ENCODE peak calls at places on chromosomes 5 and 9, in five cellular contexts. O, D, E, M and L are unnamed samples.

GRCh38 chr5:111494350-111494999 is 17.9 kb downstream of the STARD4 start:
- DNase-seq in O (no peak), D (no peak), E (no peak), M (no peak), L (no peak)

GRCh38 chr5:52956915-52957747 is 32.0 kb upstream of the ITGA2 start:
- DNase-seq in O (no peak), D (no peak), E (no peak), M (no peak), L (no peak)

GRCh38 chr5:126965061-126965475 is 65.3 kb downstream of the MARCHF3 start:
- DNase-seq in O (no peak), D (no peak), E (no peak), M (no peak), L (no peak)

GRCh38 chr9:127446720-127447415 is 4.3 kb downstream of the RPL12 start:
- DNase-seq in O (no peak), D (no peak), E (no peak), M (no peak), L (no peak)

GRCh38 chr9:107653263-107653821 is 163.8 kb upstream of the KLF4 start:
- DNase-seq in O (no peak), D (no peak), E (no peak), M (no peak), L (no peak)

GRCh38 chr5:116371935-116372334 is 202.7 kb downstream of the SEMA6A start:
- DNase-seq in O (no peak), D (no peak), E (no peak), M (no peak), L (no peak)

GRCh38 chr9:36946653-36947052 is 87.4 kb downstream of the PAX5 start:
- DNase-seq in O (no peak), D (no peak), E (no peak), M (peak; percentile 35), L (no peak)

GRCh38 chr5:407801-408268 is 35.1 kb upstream of the EXOC3 start:
- DNase-seq in O (no peak), D (no peak), E (no peak), M (no peak), L (no peak)

GRCh38 chr9:116550728-116551436 is 136.2 kb upstream of the TRIM32 start:
- DNase-seq in O (no peak), D (no peak), E (no peak), M (no peak), L (no peak)

GRCh38 chr5:138330813-138331448 is 673 bp downstream of the CDC25C start:
- DNase-seq in O (no peak), D (no peak), E (no peak), M (no peak), L (no peak)

GRCh38 chr5:132787076-132787475 is 10.0 kb upstream of the SEPTIN8 start:
- DNase-seq in O (no peak), D (no peak), E (no peak), M (no peak), L (no peak)

GRCh38 chr5:158382473-158382872 is 523.5 kb upstream of the CLINT1 start:
- DNase-seq in O (no peak), D (peak; percentile 17), E (peak; percentile 14), M (peak; percentile 81), L (no peak)

GRCh38 chr9:35616681-35617459 is 1.3 kb downstream of the CD72 start:
- DNase-seq in O (peak; percentile 56), D (peak; percentile 53), E (peak; percentile 60), M (peak; percentile 76), L (peak; percentile 70)

GRCh38 chr9:122265265-122265900 is 701 bp downstream of the MRRF start:
- DNase-seq in O (peak; percentile 42), D (no peak), E (no peak), M (no peak), L (peak; percentile 49)

GRCh38 chr5:159184858-159185381 is 24.4 kb downstream of the RNF145 start:
- DNase-seq in O (no peak), D (no peak), E (no peak), M (peak; percentile 52), L (no peak)

GRCh38 chr5:129960831-129961230 is 56.6 kb downstream of the CHSY3 start:
- DNase-seq in O (no peak), D (no peak), E (no peak), M (no peak), L (no peak)

GRCh38 chr9:107751522-107752235 is 262.1 kb upstream of the KLF4 start:
- DNase-seq in O (no peak), D (no peak), E (no peak), M (no peak), L (no peak)

GRCh38 chr5:116058346-116058936 is 26.2 kb downstream of the ARL14EPL start:
- DNase-seq in O (no peak), D (no peak), E (no peak), M (no peak), L (no peak)

GRCh38 chr5:129440424-129440823 is 19.7 kb upstream of the ADAMTS19 start:
- DNase-seq in O (no peak), D (peak; percentile 74), E (no peak), M (no peak), L (no peak)

GRCh38 chr9:19488721-19489120 is 79.9 kb downstream of the ACER2 start:
- DNase-seq in O (no peak), D (no peak), E (no peak), M (no peak), L (no peak)

GRCh38 chr5:138668451-138668850 is 84.8 kb upstream of the CTNNA1 start:
- DNase-seq in O (peak; percentile 58), D (no peak), E (peak; percentile 58), M (no peak), L (no peak)

GRCh38 chr5:175589714-175590113 is 68.2 kb upstream of the HRH2 start:
- DNase-seq in O (no peak), D (no peak), E (no peak), M (no peak), L (no peak)

GRCh38 chr9:125370786-125371185 is 109.2 kb downstream of the GAPVD1 start:
- DNase-seq in O (no peak), D (no peak), E (no peak), M (no peak), L (no peak)

GRCh38 chr9:84397151-84397728 is 56.7 kb upstream of the SLC28A3 start:
- DNase-seq in O (peak; percentile 50), D (peak; percentile 71), E (peak; percentile 46), M (peak; percentile 91), L (peak; percentile 68)

GRCh38 chr5:71988808-71989207 is 118.5 kb upstream of the MAP1B start:
- DNase-seq in O (no peak), D (no peak), E (no peak), M (no peak), L (no peak)

GRCh38 chr5:123700624-123701023 is 188.6 kb downstream of the CSNK1G3 start:
- DNase-seq in O (no peak), D (no peak), E (no peak), M (no peak), L (no peak)

GRCh38 chr9:138006576-138007233 is 129.1 kb downstream of the CACNA1B start:
- DNase-seq in O (no peak), D (no peak), E (no peak), M (peak; percentile 31), L (no peak)

GRCh38 chr5:179799644-179799973 is 5.8 kb downstream of the LTC4S start:
- DNase-seq in O (no peak), D (no peak), E (no peak), M (no peak), L (no peak)